ENCODE peak calls at places on chromosome X, in six cellular contexts. One of them, this sample, is unnamed.
A peak's percentile ranks its signal among the peaks of the same experiment; 100 is the strongest.

GRCh38 chrX:48966796-48967579 is 4.7 kb downstream of the KCND1 start:
- DNase-seq in activated T-helper 1 cell treated with anti-CD3 and anti-CD28 coated beads, Interleukin-12 subunit alpha, Interleukin-12 subunit beta, Interleukin-2, Interleukin-4 antibody, amounts not matched to agents 30 ng/mL and 10 ng/mL and 1 ng/mL, durations not matched to agents 14 hours and 24 hours and 36 hours: no peak
- DNase-seq in left cardiac atrium: no peak
- DNase-seq in bronchial epithelial cell: no peak
- DNase-seq in osteoblast: no peak
- DNase-seq in GM13977: no peak
- DNase-seq in this sample: no peak

GRCh38 chrX:42680651-42681050 is 97.3 kb downstream of the PPP1R2C start:
- DNase-seq in activated T-helper 1 cell treated with anti-CD3 and anti-CD28 coated beads, Interleukin-12 subunit alpha, Interleukin-12 subunit beta, Interleukin-2, Interleukin-4 antibody, amounts not matched to agents 30 ng/mL and 10 ng/mL and 1 ng/mL, durations not matched to agents 14 hours and 24 hours and 36 hours: no peak
- DNase-seq in left cardiac atrium: peak; percentile 22
- DNase-seq in bronchial epithelial cell: no peak
- DNase-seq in osteoblast: no peak
- DNase-seq in GM13977: no peak
- DNase-seq in this sample: no peak

GRCh38 chrX:11530621-11531020 is 135.1 kb downstream of the ARHGAP6 start:
- DNase-seq in osteoblast: no peak
- DNase-seq in GM13977: no peak
- DNase-seq in left cardiac atrium: no peak
- DNase-seq in activated T-helper 1 cell treated with anti-CD3 and anti-CD28 coated beads, Interleukin-12 subunit alpha, Interleukin-12 subunit beta, Interleukin-2, Interleukin-4 antibody, amounts not matched to agents 30 ng/mL and 10 ng/mL and 1 ng/mL, durations not matched to agents 14 hours and 24 hours and 36 hours: no peak
- DNase-seq in bronchial epithelial cell: no peak
- DNase-seq in this sample: no peak

GRCh38 chrX:11724122-11725017 is 33.7 kb upstream of the MSL3 start:
- DNase-seq in left cardiac atrium: no peak
- DNase-seq in activated T-helper 1 cell treated with anti-CD3 and anti-CD28 coated beads, Interleukin-12 subunit alpha, Interleukin-12 subunit beta, Interleukin-2, Interleukin-4 antibody, amounts not matched to agents 30 ng/mL and 10 ng/mL and 1 ng/mL, durations not matched to agents 14 hours and 24 hours and 36 hours: no peak
- DNase-seq in osteoblast: no peak
- DNase-seq in bronchial epithelial cell: peak; percentile 25
- DNase-seq in GM13977: peak; percentile 40
- DNase-seq in this sample: no peak

GRCh38 chrX:101906136-101906796 is 25.6 kb downstream of the ZMAT1 start:
- DNase-seq in left cardiac atrium: no peak
- DNase-seq in bronchial epithelial cell: no peak
- DNase-seq in activated T-helper 1 cell treated with anti-CD3 and anti-CD28 coated beads, Interleukin-12 subunit alpha, Interleukin-12 subunit beta, Interleukin-2, Interleukin-4 antibody, amounts not matched to agents 30 ng/mL and 10 ng/mL and 1 ng/mL, durations not matched to agents 14 hours and 24 hours and 36 hours: no peak
- DNase-seq in GM13977: no peak
- DNase-seq in osteoblast: no peak
- DNase-seq in this sample: no peak

GRCh38 chrX:637660-638481 is 7.3 kb downstream of the SHOX start:
- DNase-seq in left cardiac atrium: no peak
- DNase-seq in activated T-helper 1 cell treated with anti-CD3 and anti-CD28 coated beads, Interleukin-12 subunit alpha, Interleukin-12 subunit beta, Interleukin-2, Interleukin-4 antibody, amounts not matched to agents 30 ng/mL and 10 ng/mL and 1 ng/mL, durations not matched to agents 14 hours and 24 hours and 36 hours: no peak
- DNase-seq in GM13977: no peak
- DNase-seq in bronchial epithelial cell: no peak
- DNase-seq in osteoblast: no peak
- DNase-seq in this sample: no peak

GRCh38 chrX:50448565-50448964 is 22.1 kb downstream of the DGKK start:
- DNase-seq in activated T-helper 1 cell treated with anti-CD3 and anti-CD28 coated beads, Interleukin-12 subunit alpha, Interleukin-12 subunit beta, Interleukin-2, Interleukin-4 antibody, amounts not matched to agents 30 ng/mL and 10 ng/mL and 1 ng/mL, durations not matched to agents 14 hours and 24 hours and 36 hours: no peak
- DNase-seq in left cardiac atrium: no peak
- DNase-seq in bronchial epithelial cell: peak; percentile 80
- DNase-seq in GM13977: no peak
- DNase-seq in osteoblast: no peak
- DNase-seq in this sample: no peak

GRCh38 chrX:118718737-118719136 is 8.7 kb upstream of the IL13RA1 start:
- DNase-seq in bronchial epithelial cell: no peak
- DNase-seq in left cardiac atrium: no peak
- DNase-seq in GM13977: no peak
- DNase-seq in activated T-helper 1 cell treated with anti-CD3 and anti-CD28 coated beads, Interleukin-12 subunit alpha, Interleukin-12 subunit beta, Interleukin-2, Interleukin-4 antibody, amounts not matched to agents 30 ng/mL and 10 ng/mL and 1 ng/mL, durations not matched to agents 14 hours and 24 hours and 36 hours: no peak
- DNase-seq in osteoblast: no peak
- DNase-seq in this sample: no peak

GRCh38 chrX:105837227-105837626 is 14.9 kb downstream of the NRK start:
- DNase-seq in osteoblast: no peak
- DNase-seq in activated T-helper 1 cell treated with anti-CD3 and anti-CD28 coated beads, Interleukin-12 subunit alpha, Interleukin-12 subunit beta, Interleukin-2, Interleukin-4 antibody, amounts not matched to agents 30 ng/mL and 10 ng/mL and 1 ng/mL, durations not matched to agents 14 hours and 24 hours and 36 hours: no peak
- DNase-seq in GM13977: no peak
- DNase-seq in left cardiac atrium: peak; percentile 67
- DNase-seq in bronchial epithelial cell: peak; percentile 69
- DNase-seq in this sample: no peak

GRCh38 chrX:136694491-136695087 is 46.6 kb downstream of the CD40LG start:
- DNase-seq in bronchial epithelial cell: peak; percentile 30
- DNase-seq in activated T-helper 1 cell treated with anti-CD3 and anti-CD28 coated beads, Interleukin-12 subunit alpha, Interleukin-12 subunit beta, Interleukin-2, Interleukin-4 antibody, amounts not matched to agents 30 ng/mL and 10 ng/mL and 1 ng/mL, durations not matched to agents 14 hours and 24 hours and 36 hours: no peak
- DNase-seq in osteoblast: peak; percentile 80
- DNase-seq in left cardiac atrium: no peak
- DNase-seq in GM13977: peak; percentile 51
- DNase-seq in this sample: no peak

GRCh38 chrX:115268421-115268820 is 21.1 kb upstream of the LUZP4 start:
- DNase-seq in GM13977: no peak
- DNase-seq in left cardiac atrium: no peak
- DNase-seq in activated T-helper 1 cell treated with anti-CD3 and anti-CD28 coated beads, Interleukin-12 subunit alpha, Interleukin-12 subunit beta, Interleukin-2, Interleukin-4 antibody, amounts not matched to agents 30 ng/mL and 10 ng/mL and 1 ng/mL, durations not matched to agents 14 hours and 24 hours and 36 hours: no peak
- DNase-seq in bronchial epithelial cell: peak; percentile 18
- DNase-seq in osteoblast: no peak
- DNase-seq in this sample: no peak

GRCh38 chrX:150887906-150888465 is 10.5 kb downstream of the CD99L2 start:
- DNase-seq in activated T-helper 1 cell treated with anti-CD3 and anti-CD28 coated beads, Interleukin-12 subunit alpha, Interleukin-12 subunit beta, Interleukin-2, Interleukin-4 antibody, amounts not matched to agents 30 ng/mL and 10 ng/mL and 1 ng/mL, durations not matched to agents 14 hours and 24 hours and 36 hours: no peak
- DNase-seq in osteoblast: peak; percentile 87
- DNase-seq in GM13977: no peak
- DNase-seq in left cardiac atrium: no peak
- DNase-seq in bronchial epithelial cell: peak; percentile 45
- DNase-seq in this sample: no peak

GRCh38 chrX:155313766-155314165 is 20.6 kb downstream of the CLIC2 start:
- DNase-seq in left cardiac atrium: no peak
- DNase-seq in GM13977: no peak
- DNase-seq in bronchial epithelial cell: peak; percentile 34
- DNase-seq in activated T-helper 1 cell treated with anti-CD3 and anti-CD28 coated beads, Interleukin-12 subunit alpha, Interleukin-12 subunit beta, Interleukin-2, Interleukin-4 antibody, amounts not matched to agents 30 ng/mL and 10 ng/mL and 1 ng/mL, durations not matched to agents 14 hours and 24 hours and 36 hours: no peak
- DNase-seq in osteoblast: no peak
- DNase-seq in this sample: no peak

GRCh38 chrX:38312436-38312835 is 14.9 kb downstream of the RPGR start:
- DNase-seq in activated T-helper 1 cell treated with anti-CD3 and anti-CD28 coated beads, Interleukin-12 subunit alpha, Interleukin-12 subunit beta, Interleukin-2, Interleukin-4 antibody, amounts not matched to agents 30 ng/mL and 10 ng/mL and 1 ng/mL, durations not matched to agents 14 hours and 24 hours and 36 hours: no peak
- DNase-seq in bronchial epithelial cell: peak; percentile 88
- DNase-seq in osteoblast: no peak
- DNase-seq in GM13977: no peak
- DNase-seq in left cardiac atrium: no peak
- DNase-seq in this sample: no peak

GRCh38 chrX:68998716-68999115 is 166.5 kb downstream of the PJA1 start:
- DNase-seq in left cardiac atrium: no peak
- DNase-seq in GM13977: no peak
- DNase-seq in osteoblast: no peak
- DNase-seq in bronchial epithelial cell: peak; percentile 68
- DNase-seq in activated T-helper 1 cell treated with anti-CD3 and anti-CD28 coated beads, Interleukin-12 subunit alpha, Interleukin-12 subunit beta, Interleukin-2, Interleukin-4 antibody, amounts not matched to agents 30 ng/mL and 10 ng/mL and 1 ng/mL, durations not matched to agents 14 hours and 24 hours and 36 hours: no peak
- DNase-seq in this sample: no peak

GRCh38 chrX:134369576-134369975 is 90.4 kb upstream of the HPRT1 start:
- DNase-seq in activated T-helper 1 cell treated with anti-CD3 and anti-CD28 coated beads, Interleukin-12 subunit alpha, Interleukin-12 subunit beta, Interleukin-2, Interleukin-4 antibody, amounts not matched to agents 30 ng/mL and 10 ng/mL and 1 ng/mL, durations not matched to agents 14 hours and 24 hours and 36 hours: no peak
- DNase-seq in GM13977: peak; percentile 58
- DNase-seq in left cardiac atrium: no peak
- DNase-seq in osteoblast: no peak
- DNase-seq in bronchial epithelial cell: no peak
- DNase-seq in this sample: no peak

GRCh38 chrX:72540318-72540717 is 32.3 kb downstream of the HDAC8 start:
- DNase-seq in osteoblast: no peak
- DNase-seq in activated T-helper 1 cell treated with anti-CD3 and anti-CD28 coated beads, Interleukin-12 subunit alpha, Interleukin-12 subunit beta, Interleukin-2, Interleukin-4 antibody, amounts not matched to agents 30 ng/mL and 10 ng/mL and 1 ng/mL, durations not matched to agents 14 hours and 24 hours and 36 hours: no peak
- DNase-seq in GM13977: no peak
- DNase-seq in bronchial epithelial cell: peak; percentile 21
- DNase-seq in left cardiac atrium: no peak
- DNase-seq in this sample: no peak

GRCh38 chrX:20265221-20265725 is 1.4 kb downstream of the RPS6KA3 start:
- DNase-seq in left cardiac atrium: peak; percentile 76
- DNase-seq in activated T-helper 1 cell treated with anti-CD3 and anti-CD28 coated beads, Interleukin-12 subunit alpha, Interleukin-12 subunit beta, Interleukin-2, Interleukin-4 antibody, amounts not matched to agents 30 ng/mL and 10 ng/mL and 1 ng/mL, durations not matched to agents 14 hours and 24 hours and 36 hours: peak; percentile 37
- DNase-seq in GM13977: peak; percentile 63
- DNase-seq in osteoblast: peak; percentile 92
- DNase-seq in bronchial epithelial cell: peak; percentile 80
- DNase-seq in this sample: peak; percentile 65

GRCh38 chrX:120750381-120750780 is 120.5 kb upstream of the C1GALT1C1 start:
- DNase-seq in left cardiac atrium: no peak
- DNase-seq in activated T-helper 1 cell treated with anti-CD3 and anti-CD28 coated beads, Interleukin-12 subunit alpha, Interleukin-12 subunit beta, Interleukin-2, Interleukin-4 antibody, amounts not matched to agents 30 ng/mL and 10 ng/mL and 1 ng/mL, durations not matched to agents 14 hours and 24 hours and 36 hours: no peak
- DNase-seq in bronchial epithelial cell: no peak
- DNase-seq in GM13977: no peak
- DNase-seq in osteoblast: no peak
- DNase-seq in this sample: no peak

GRCh38 chrX:147376601-147377387 is 534.9 kb upstream of the FMR1 start:
- DNase-seq in osteoblast: no peak
- DNase-seq in left cardiac atrium: no peak
- DNase-seq in activated T-helper 1 cell treated with anti-CD3 and anti-CD28 coated beads, Interleukin-12 subunit alpha, Interleukin-12 subunit beta, Interleukin-2, Interleukin-4 antibody, amounts not matched to agents 30 ng/mL and 10 ng/mL and 1 ng/mL, durations not matched to agents 14 hours and 24 hours and 36 hours: no peak
- DNase-seq in GM13977: no peak
- DNase-seq in bronchial epithelial cell: no peak
- DNase-seq in this sample: no peak

GRCh38 chrX:48927736-48928382 is 9.0 kb upstream of the PIM2 start:
- DNase-seq in left cardiac atrium: no peak
- DNase-seq in bronchial epithelial cell: no peak
- DNase-seq in osteoblast: no peak
- DNase-seq in activated T-helper 1 cell treated with anti-CD3 and anti-CD28 coated beads, Interleukin-12 subunit alpha, Interleukin-12 subunit beta, Interleukin-2, Interleukin-4 antibody, amounts not matched to agents 30 ng/mL and 10 ng/mL and 1 ng/mL, durations not matched to agents 14 hours and 24 hours and 36 hours: no peak
- DNase-seq in GM13977: no peak
- DNase-seq in this sample: no peak

GRCh38 chrX:12113321-12113720 is 25.0 kb upstream of the FRMPD4 start:
- DNase-seq in left cardiac atrium: no peak
- DNase-seq in osteoblast: no peak
- DNase-seq in activated T-helper 1 cell treated with anti-CD3 and anti-CD28 coated beads, Interleukin-12 subunit alpha, Interleukin-12 subunit beta, Interleukin-2, Interleukin-4 antibody, amounts not matched to agents 30 ng/mL and 10 ng/mL and 1 ng/mL, durations not matched to agents 14 hours and 24 hours and 36 hours: no peak
- DNase-seq in bronchial epithelial cell: peak; percentile 21
- DNase-seq in GM13977: no peak
- DNase-seq in this sample: no peak

GRCh38 chrX:69067841-69068240 is 97.4 kb downstream of the PJA1 start:
- DNase-seq in GM13977: no peak
- DNase-seq in osteoblast: no peak
- DNase-seq in bronchial epithelial cell: no peak
- DNase-seq in left cardiac atrium: no peak
- DNase-seq in activated T-helper 1 cell treated with anti-CD3 and anti-CD28 coated beads, Interleukin-12 subunit alpha, Interleukin-12 subunit beta, Interleukin-2, Interleukin-4 antibody, amounts not matched to agents 30 ng/mL and 10 ng/mL and 1 ng/mL, durations not matched to agents 14 hours and 24 hours and 36 hours: no peak
- DNase-seq in this sample: no peak

GRCh38 chrX:56233682-56234081 is 1.5 kb downstream of the KLF8 start:
- DNase-seq in left cardiac atrium: peak; percentile 65
- DNase-seq in activated T-helper 1 cell treated with anti-CD3 and anti-CD28 coated beads, Interleukin-12 subunit alpha, Interleukin-12 subunit beta, Interleukin-2, Interleukin-4 antibody, amounts not matched to agents 30 ng/mL and 10 ng/mL and 1 ng/mL, durations not matched to agents 14 hours and 24 hours and 36 hours: peak; percentile 14
- DNase-seq in GM13977: peak; percentile 60
- DNase-seq in osteoblast: no peak
- DNase-seq in bronchial epithelial cell: peak; percentile 79
- DNase-seq in this sample: peak; percentile 36

GRCh38 chrX:21725498-21725897 is 32.4 kb downstream of the SMPX start:
- DNase-seq in GM13977: no peak
- DNase-seq in left cardiac atrium: no peak
- DNase-seq in bronchial epithelial cell: peak; percentile 40
- DNase-seq in activated T-helper 1 cell treated with anti-CD3 and anti-CD28 coated beads, Interleukin-12 subunit alpha, Interleukin-12 subunit beta, Interleukin-2, Interleukin-4 antibody, amounts not matched to agents 30 ng/mL and 10 ng/mL and 1 ng/mL, durations not matched to agents 14 hours and 24 hours and 36 hours: no peak
- DNase-seq in osteoblast: no peak
- DNase-seq in this sample: no peak

GRCh38 chrX:47748576-47748975 is 88.1 kb upstream of the ZNF81 start:
- DNase-seq in bronchial epithelial cell: peak; percentile 7
- DNase-seq in GM13977: no peak
- DNase-seq in left cardiac atrium: no peak
- DNase-seq in activated T-helper 1 cell treated with anti-CD3 and anti-CD28 coated beads, Interleukin-12 subunit alpha, Interleukin-12 subunit beta, Interleukin-2, Interleukin-4 antibody, amounts not matched to agents 30 ng/mL and 10 ng/mL and 1 ng/mL, durations not matched to agents 14 hours and 24 hours and 36 hours: no peak
- DNase-seq in osteoblast: no peak
- DNase-seq in this sample: no peak

GRCh38 chrX:52995974-52996304 is 37.6 kb upstream of the FAM156A start:
- DNase-seq in activated T-helper 1 cell treated with anti-CD3 and anti-CD28 coated beads, Interleukin-12 subunit alpha, Interleukin-12 subunit beta, Interleukin-2, Interleukin-4 antibody, amounts not matched to agents 30 ng/mL and 10 ng/mL and 1 ng/mL, durations not matched to agents 14 hours and 24 hours and 36 hours: no peak
- DNase-seq in osteoblast: no peak
- DNase-seq in left cardiac atrium: no peak
- DNase-seq in bronchial epithelial cell: no peak
- DNase-seq in GM13977: no peak
- DNase-seq in this sample: no peak

GRCh38 chrX:109760241-109760921 is 27.3 kb upstream of the ACSL4 start:
- DNase-seq in osteoblast: no peak
- DNase-seq in GM13977: no peak
- DNase-seq in bronchial epithelial cell: no peak
- DNase-seq in left cardiac atrium: no peak
- DNase-seq in activated T-helper 1 cell treated with anti-CD3 and anti-CD28 coated beads, Interleukin-12 subunit alpha, Interleukin-12 subunit beta, Interleukin-2, Interleukin-4 antibody, amounts not matched to agents 30 ng/mL and 10 ng/mL and 1 ng/mL, durations not matched to agents 14 hours and 24 hours and 36 hours: no peak
- DNase-seq in this sample: no peak

GRCh38 chrX:110320588-110320987 is 2.7 kb upstream of the AMMECR1 start:
- DNase-seq in GM13977: no peak
- DNase-seq in osteoblast: no peak
- DNase-seq in left cardiac atrium: no peak
- DNase-seq in activated T-helper 1 cell treated with anti-CD3 and anti-CD28 coated beads, Interleukin-12 subunit alpha, Interleukin-12 subunit beta, Interleukin-2, Interleukin-4 antibody, amounts not matched to agents 30 ng/mL and 10 ng/mL and 1 ng/mL, durations not matched to agents 14 hours and 24 hours and 36 hours: no peak
- DNase-seq in bronchial epithelial cell: no peak
- DNase-seq in this sample: no peak

GRCh38 chrX:133568109-133568508 is 152.8 kb upstream of the GPC4 start:
- DNase-seq in osteoblast: no peak
- DNase-seq in bronchial epithelial cell: no peak
- DNase-seq in activated T-helper 1 cell treated with anti-CD3 and anti-CD28 coated beads, Interleukin-12 subunit alpha, Interleukin-12 subunit beta, Interleukin-2, Interleukin-4 antibody, amounts not matched to agents 30 ng/mL and 10 ng/mL and 1 ng/mL, durations not matched to agents 14 hours and 24 hours and 36 hours: no peak
- DNase-seq in left cardiac atrium: no peak
- DNase-seq in GM13977: no peak
- DNase-seq in this sample: no peak